ENCODE peak calls at places on chromosome 15, in eight cellular contexts. One of them, this sample, is unnamed.

GRCh38 chr15:46636220-46636619 is 1001.4 kb downstream of the SQOR start:
- DNase-seq in K562: no peak
- DNase-seq in heart right ventricle: no peak
- DNase-seq in RWPE1: no peak
- DNase-seq in OCI-LY7: no peak
- DNase-seq in mesendoderm: peak; percentile 58
- DNase-seq in dorsolateral prefrontal cortex: no peak
- DNase-seq in small intestine: no peak
- DNase-seq in this sample: no peak

GRCh38 chr15:101044625-101045235 is 125.6 kb downstream of the LRRK1 start:
- DNase-seq in K562: no peak
- DNase-seq in heart right ventricle: no peak
- DNase-seq in RWPE1: no peak
- DNase-seq in OCI-LY7: no peak
- DNase-seq in mesendoderm: no peak
- DNase-seq in dorsolateral prefrontal cortex: no peak
- DNase-seq in small intestine: no peak
- DNase-seq in this sample: no peak

GRCh38 chr15:20344601-20345400 is 196.8 kb downstream of the GOLGA6L6 start:
- DNase-seq in K562: peak; percentile 13
- DNase-seq in heart right ventricle: no peak
- DNase-seq in RWPE1: no peak
- DNase-seq in OCI-LY7: no peak
- DNase-seq in mesendoderm: no peak
- DNase-seq in dorsolateral prefrontal cortex: peak; percentile 54
- DNase-seq in small intestine: no peak
- DNase-seq in this sample: no peak

GRCh38 chr15:89794627-89795241 is 18.6 kb downstream of the MESP2 start:
- DNase-seq in K562: no peak
- DNase-seq in heart right ventricle: no peak
- DNase-seq in RWPE1: no peak
- DNase-seq in OCI-LY7: no peak
- DNase-seq in mesendoderm: no peak
- DNase-seq in dorsolateral prefrontal cortex: peak; percentile 11
- DNase-seq in small intestine: peak; percentile 27
- DNase-seq in this sample: no peak

GRCh38 chr15:57921371-57921770 is 144.1 kb downstream of the ALDH1A2 start:
- DNase-seq in K562: no peak
- DNase-seq in heart right ventricle: no peak
- DNase-seq in RWPE1: no peak
- DNase-seq in OCI-LY7: no peak
- DNase-seq in mesendoderm: no peak
- DNase-seq in dorsolateral prefrontal cortex: no peak
- DNase-seq in small intestine: no peak
- DNase-seq in this sample: no peak

GRCh38 chr15:35986072-35986666 is 440.2 kb upstream of the DPH6 start:
- DNase-seq in K562: no peak
- DNase-seq in heart right ventricle: peak; percentile 57
- DNase-seq in RWPE1: no peak
- DNase-seq in OCI-LY7: no peak
- DNase-seq in mesendoderm: no peak
- DNase-seq in dorsolateral prefrontal cortex: no peak
- DNase-seq in small intestine: no peak
- DNase-seq in this sample: no peak

GRCh38 chr15:75810874-75811498 is 32.3 kb upstream of the UBE2Q2 start:
- DNase-seq in K562: no peak
- DNase-seq in heart right ventricle: no peak
- DNase-seq in RWPE1: no peak
- DNase-seq in OCI-LY7: no peak
- DNase-seq in mesendoderm: no peak
- DNase-seq in dorsolateral prefrontal cortex: no peak
- DNase-seq in small intestine: no peak
- DNase-seq in this sample: no peak

GRCh38 chr15:72754096-72754495 is 29.5 kb downstream of the ADPGK start:
- DNase-seq in K562: no peak
- DNase-seq in heart right ventricle: no peak
- DNase-seq in RWPE1: no peak
- DNase-seq in OCI-LY7: no peak
- DNase-seq in mesendoderm: no peak
- DNase-seq in dorsolateral prefrontal cortex: peak; percentile 61
- DNase-seq in small intestine: no peak
- DNase-seq in this sample: no peak

GRCh38 chr15:82538961-82539689 is 1.1 kb downstream of the RPS17 start:
- DNase-seq in K562: peak; percentile 29
- DNase-seq in heart right ventricle: no peak
- DNase-seq in RWPE1: no peak
- DNase-seq in OCI-LY7: no peak
- DNase-seq in mesendoderm: peak; percentile 38
- DNase-seq in dorsolateral prefrontal cortex: no peak
- DNase-seq in small intestine: no peak
- DNase-seq in this sample: no peak

GRCh38 chr15:84822774-84823579 is 5.8 kb downstream of the ALPK3 start:
- DNase-seq in K562: no peak
- DNase-seq in heart right ventricle: no peak
- DNase-seq in RWPE1: no peak
- DNase-seq in OCI-LY7: no peak
- DNase-seq in mesendoderm: no peak
- DNase-seq in dorsolateral prefrontal cortex: no peak
- DNase-seq in small intestine: no peak
- DNase-seq in this sample: no peak

GRCh38 chr15:80999623-81000036 is 1.1 kb upstream of the TLNRD1 start:
- DNase-seq in K562: peak; percentile 54
- DNase-seq in heart right ventricle: no peak
- DNase-seq in RWPE1: peak; percentile 34
- DNase-seq in OCI-LY7: peak; percentile 77
- DNase-seq in mesendoderm: no peak
- DNase-seq in dorsolateral prefrontal cortex: no peak
- DNase-seq in small intestine: peak; percentile 80
- DNase-seq in this sample: no peak

GRCh38 chr15:77508541-77509505 is 88.1 kb downstream of the HMG20A start:
- DNase-seq in K562: no peak
- DNase-seq in heart right ventricle: peak; percentile 71
- DNase-seq in RWPE1: no peak
- DNase-seq in OCI-LY7: no peak
- DNase-seq in mesendoderm: no peak
- DNase-seq in dorsolateral prefrontal cortex: no peak
- DNase-seq in small intestine: no peak
- DNase-seq in this sample: no peak

GRCh38 chr15:96551196-96551595 is 220.7 kb downstream of the NR2F2 start:
- DNase-seq in K562: no peak
- DNase-seq in heart right ventricle: no peak
- DNase-seq in RWPE1: no peak
- DNase-seq in OCI-LY7: no peak
- DNase-seq in mesendoderm: no peak
- DNase-seq in dorsolateral prefrontal cortex: no peak
- DNase-seq in small intestine: no peak
- DNase-seq in this sample: no peak

GRCh38 chr15:74374648-74375302 is 7.3 kb upstream of the CYP11A1 start:
- DNase-seq in K562: peak; percentile 42
- DNase-seq in heart right ventricle: no peak
- DNase-seq in RWPE1: no peak
- DNase-seq in OCI-LY7: no peak
- DNase-seq in mesendoderm: no peak
- DNase-seq in dorsolateral prefrontal cortex: no peak
- DNase-seq in small intestine: no peak
- DNase-seq in this sample: no peak

GRCh38 chr15:56813995-56814394 is 80.7 kb upstream of the ZNF280D start:
- DNase-seq in K562: no peak
- DNase-seq in heart right ventricle: no peak
- DNase-seq in RWPE1: no peak
- DNase-seq in OCI-LY7: no peak
- DNase-seq in mesendoderm: no peak
- DNase-seq in dorsolateral prefrontal cortex: no peak
- DNase-seq in small intestine: no peak
- DNase-seq in this sample: no peak

GRCh38 chr15:88834211-88834812 is 31.1 kb downstream of the ACAN start:
- DNase-seq in K562: peak; percentile 55
- DNase-seq in heart right ventricle: peak; percentile 44
- DNase-seq in RWPE1: peak; percentile 33
- DNase-seq in OCI-LY7: peak; percentile 16
- DNase-seq in mesendoderm: peak; percentile 68
- DNase-seq in dorsolateral prefrontal cortex: peak; percentile 54
- DNase-seq in small intestine: peak; percentile 16
- DNase-seq in this sample: peak; percentile 6

GRCh38 chr15:64354683-64355558 is 1.1 kb downstream of the CSNK1G1 start:
- DNase-seq in K562: no peak
- DNase-seq in heart right ventricle: no peak
- DNase-seq in RWPE1: no peak
- DNase-seq in OCI-LY7: no peak
- DNase-seq in mesendoderm: peak; percentile 3
- DNase-seq in dorsolateral prefrontal cortex: no peak
- DNase-seq in small intestine: peak; percentile 10
- DNase-seq in this sample: peak; percentile 14

GRCh38 chr15:52440414-52440813 is 88.3 kb downstream of the MYO5A start:
- DNase-seq in K562: no peak
- DNase-seq in heart right ventricle: no peak
- DNase-seq in RWPE1: peak; percentile 66
- DNase-seq in OCI-LY7: no peak
- DNase-seq in mesendoderm: peak; percentile 45
- DNase-seq in dorsolateral prefrontal cortex: no peak
- DNase-seq in small intestine: no peak
- DNase-seq in this sample: peak; percentile 66

GRCh38 chr15:51991141-51991540 is 19.6 kb upstream of the LEO1 start:
- DNase-seq in K562: no peak
- DNase-seq in heart right ventricle: no peak
- DNase-seq in RWPE1: no peak
- DNase-seq in OCI-LY7: no peak
- DNase-seq in mesendoderm: no peak
- DNase-seq in dorsolateral prefrontal cortex: no peak
- DNase-seq in small intestine: no peak
- DNase-seq in this sample: no peak

GRCh38 chr15:38251726-38252480 is 733 bp upstream of the SPRED1 start:
- DNase-seq in K562: peak; percentile 83
- DNase-seq in heart right ventricle: peak; percentile 91
- DNase-seq in RWPE1: peak; percentile 83
- DNase-seq in OCI-LY7: peak; percentile 93
- DNase-seq in mesendoderm: peak; percentile 99
- DNase-seq in dorsolateral prefrontal cortex: peak; percentile 71
- DNase-seq in small intestine: peak; percentile 83
- DNase-seq in this sample: peak; percentile 93

DNA sequence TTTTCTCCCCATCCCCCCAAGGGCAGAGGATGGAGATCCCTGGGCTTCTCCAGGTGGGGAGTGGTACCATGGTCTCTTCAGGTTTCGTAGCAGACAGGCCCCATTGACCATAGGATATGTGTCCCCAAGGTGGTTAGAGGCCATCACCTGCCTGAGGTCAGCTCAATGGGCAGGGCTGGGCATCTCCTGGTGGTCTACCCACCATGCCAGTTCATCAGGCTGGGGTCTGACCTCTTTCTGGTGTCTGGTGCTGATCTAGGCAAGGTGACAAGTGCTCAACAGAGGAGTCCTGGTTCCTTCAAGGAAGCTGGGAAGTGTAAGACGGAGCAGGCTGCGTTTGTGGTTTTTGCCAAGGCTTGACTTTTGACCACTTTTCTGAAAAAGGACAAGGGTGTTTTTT is 71.4 kb downstream of the SMAD3 start:
- DNase-seq in K562: no peak
- DNase-seq in heart right ventricle: no peak
- DNase-seq in RWPE1: no peak
- DNase-seq in OCI-LY7: no peak
- DNase-seq in mesendoderm: no peak
- DNase-seq in dorsolateral prefrontal cortex: no peak
- DNase-seq in small intestine: no peak
- DNase-seq in this sample: no peak
- H3K27ac ChIP-seq in K562: no peak overlapping the region
- H3K27ac ChIP-seq in heart right ventricle: no peak overlapping the region
- H3K27ac ChIP-seq in RWPE1: no peak overlapping the region
- H3K27ac ChIP-seq in OCI-LY7: no peak overlapping the region
- H3K27ac ChIP-seq in mesendoderm: no peak overlapping the region
- H3K27ac ChIP-seq in dorsolateral prefrontal cortex: no peak overlapping the region
- H3K27ac ChIP-seq in small intestine: peak overlapping the region; percentile 57
- H3K27ac ChIP-seq in this sample: peak overlapping the region; percentile 60

GRCh38 chr15:59002418-59002859 is 15.0 kb downstream of the RNF111 start:
- DNase-seq in K562: no peak
- DNase-seq in heart right ventricle: no peak
- DNase-seq in RWPE1: no peak
- DNase-seq in OCI-LY7: peak; percentile 24
- DNase-seq in mesendoderm: no peak
- DNase-seq in dorsolateral prefrontal cortex: no peak
- DNase-seq in small intestine: peak; percentile 6
- DNase-seq in this sample: no peak
- H3K27ac ChIP-seq in K562: no peak overlapping the region
- H3K27ac ChIP-seq in heart right ventricle: no peak overlapping the region
- H3K27ac ChIP-seq in RWPE1: no peak overlapping the region
- H3K27ac ChIP-seq in OCI-LY7: peak overlapping the region; percentile 1
- H3K27ac ChIP-seq in mesendoderm: no peak overlapping the region
- H3K27ac ChIP-seq in dorsolateral prefrontal cortex: no peak overlapping the region
- H3K27ac ChIP-seq in small intestine: no peak overlapping the region
- H3K27ac ChIP-seq in this sample: no peak overlapping the region

DNA sequence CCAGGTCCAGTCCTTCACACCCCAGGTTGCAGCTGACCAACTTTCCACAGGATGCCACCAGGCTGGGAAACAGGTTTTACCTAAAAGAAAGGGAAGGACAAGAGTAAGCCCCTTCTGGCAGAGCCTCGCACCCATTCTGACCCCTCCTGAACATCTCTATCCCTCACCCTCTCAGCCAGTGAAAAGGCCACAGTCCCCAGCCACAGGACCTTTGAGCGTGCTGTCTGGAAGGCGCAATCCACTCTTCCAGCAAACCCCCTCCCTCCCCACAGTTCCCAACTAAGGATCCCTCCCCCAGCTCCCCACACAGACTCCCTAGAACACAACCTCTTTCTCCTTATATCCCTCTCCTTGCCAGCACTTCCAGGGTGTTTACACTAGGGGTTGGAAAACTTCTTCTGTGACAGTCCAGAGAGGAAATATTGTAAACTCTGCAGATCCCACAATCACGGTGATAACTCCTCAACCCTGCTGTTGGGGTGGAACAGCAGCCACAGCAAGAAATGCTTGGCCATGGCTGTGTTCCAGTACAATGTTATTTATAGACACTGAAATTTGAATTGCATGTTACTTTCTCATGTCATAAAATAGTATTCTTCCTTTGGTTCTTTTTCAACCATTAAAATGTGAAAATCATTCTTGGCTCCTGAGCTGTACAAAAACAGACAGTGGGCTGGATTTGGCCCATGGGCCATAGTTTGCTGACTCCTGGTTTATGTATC is 36.0 kb downstream of the FAM174B start:
- DNase-seq in K562: no peak
- DNase-seq in heart right ventricle: no peak
- DNase-seq in RWPE1: no peak
- DNase-seq in OCI-LY7: no peak
- DNase-seq in mesendoderm: no peak
- DNase-seq in dorsolateral prefrontal cortex: peak; percentile 18
- DNase-seq in small intestine: no peak
- DNase-seq in this sample: no peak
- H3K27ac ChIP-seq in K562: no peak overlapping the region
- H3K27ac ChIP-seq in heart right ventricle: peak overlapping the region; percentile 63
- H3K27ac ChIP-seq in RWPE1: no peak overlapping the region
- H3K27ac ChIP-seq in OCI-LY7: no peak overlapping the region
- H3K27ac ChIP-seq in mesendoderm: no peak overlapping the region
- H3K27ac ChIP-seq in dorsolateral prefrontal cortex: peak overlapping the region; percentile 45
- H3K27ac ChIP-seq in small intestine: peak overlapping the region; percentile 51
- H3K27ac ChIP-seq in this sample: no peak overlapping the region

DNA sequence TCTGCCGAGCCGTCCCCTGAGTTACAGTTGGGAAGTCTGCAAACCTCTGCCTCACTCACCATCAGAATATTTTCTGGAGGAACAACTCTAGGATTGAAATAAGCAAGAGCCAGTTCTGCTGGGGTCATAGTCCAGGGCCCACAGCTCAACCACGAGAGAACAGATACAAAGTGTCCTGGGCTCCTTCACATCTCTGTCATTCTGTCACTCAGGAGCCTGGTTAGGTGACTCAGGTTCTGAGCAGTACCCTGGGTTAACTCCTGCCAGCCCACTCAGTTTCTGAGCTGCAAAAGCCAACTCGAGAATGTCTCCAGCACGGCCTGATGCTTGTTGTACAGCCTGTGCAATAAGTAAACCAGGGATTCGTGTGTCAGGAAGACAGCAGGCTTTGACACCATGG is 155.7 kb downstream of the SLCO3A1 start:
- DNase-seq in K562: no peak
- DNase-seq in heart right ventricle: no peak
- DNase-seq in RWPE1: no peak
- DNase-seq in OCI-LY7: no peak
- DNase-seq in mesendoderm: no peak
- DNase-seq in dorsolateral prefrontal cortex: no peak
- DNase-seq in small intestine: peak; percentile 19
- DNase-seq in this sample: no peak
- H3K27ac ChIP-seq in K562: no peak overlapping the region
- H3K27ac ChIP-seq in heart right ventricle: peak overlapping the region; percentile 33
- H3K27ac ChIP-seq in RWPE1: no peak overlapping the region
- H3K27ac ChIP-seq in OCI-LY7: no peak overlapping the region
- H3K27ac ChIP-seq in mesendoderm: no peak overlapping the region
- H3K27ac ChIP-seq in dorsolateral prefrontal cortex: no peak overlapping the region
- H3K27ac ChIP-seq in small intestine: no peak overlapping the region
- H3K27ac ChIP-seq in this sample: no peak overlapping the region